ENCODE peak calls at places on chromosome 22, in seven cellular contexts. T, X, C, R, E, D and V are unnamed samples.

GRCh38 chr22:50548046-50548912 is 2.6 kb downstream of the KLHDC7B start:
- ATAC-seq in T (no peak), X (peak; percentile 56), C (peak; percentile 5), R (peak; percentile 15), E (no peak), D (peak; percentile 7), V (peak; percentile 50)

GRCh38 chr22:44493206-44493605 is 4.8 kb downstream of the RTL6 start:
- ATAC-seq in T (no peak), X (peak; percentile 39), C (no peak), R (no peak), E (no peak), D (no peak), V (no peak)

GRCh38 chr22:37726240-37726887 is 29.5 kb downstream of the TRIOBP start:
- ATAC-seq in T (no peak), X (no peak), C (peak; percentile 32), R (no peak), E (peak; percentile 34), D (peak; percentile 75), V (no peak)

GRCh38 chr22:31915499-31916065 is 28.8 kb upstream of the YWHAH start:
- ATAC-seq in T (no peak), X (no peak), C (no peak), R (no peak), E (no peak), D (peak; percentile 28), V (no peak)

GRCh38 chr22:50293441-50294318 is 13.8 kb downstream of the PLXNB2 start:
- ATAC-seq in T (peak; percentile 90), X (no peak), C (peak; percentile 89), R (peak; percentile 54), E (peak; percentile 75), D (peak; percentile 33), V (peak; percentile 30)

GRCh38 chr22:26983311-26983710 is 325.9 kb downstream of the MIAT start:
- ATAC-seq in T (no peak), X (no peak), C (no peak), R (no peak), E (no peak), D (no peak), V (no peak)

GRCh38 chr22:20111689-20112622 is 3.9 kb upstream of the RANBP1 start:
- ATAC-seq in T (no peak), X (peak; percentile 7), C (no peak), R (no peak), E (no peak), D (no peak), V (no peak)

GRCh38 chr22:44596726-44597125 is 98.7 kb upstream of the RTL6 start:
- ATAC-seq in T (no peak), X (no peak), C (no peak), R (no peak), E (no peak), D (no peak), V (no peak)

GRCh38 chr22:38030311-38031133 is 26.7 kb upstream of the PICK1 start:
- ATAC-seq in T (no peak), X (no peak), C (no peak), R (no peak), E (no peak), D (no peak), V (no peak)

GRCh38 chr22:29917052-29917902 is 34.3 kb downstream of the MTMR3 start:
- ATAC-seq in T (peak; percentile 72), X (no peak), C (no peak), R (peak; percentile 88), E (peak; percentile 75), D (no peak), V (no peak)

GRCh38 chr22:37906364-37907008 is 389 bp downstream of the MICALL1 start:
- ATAC-seq in T (peak; percentile 24), X (peak; percentile 29), C (peak; percentile 2), R (peak; percentile 9), E (peak; percentile 6), D (peak; percentile 53), V (peak; percentile 39)

GRCh38 chr22:24441406-24442351 is 14.3 kb downstream of the ADORA2A start:
- ATAC-seq in T (no peak), X (no peak), C (no peak), R (peak; percentile 58), E (peak; percentile 34), D (no peak), V (no peak)

GRCh38 chr22:33347002-33347401 is 288.8 kb upstream of the SYN3 start:
- ATAC-seq in T (no peak), X (no peak), C (peak; percentile 21), R (no peak), E (no peak), D (no peak), V (no peak)

GRCh38 chr22:31969789-31970489 is 25.6 kb downstream of the YWHAH start:
- ATAC-seq in T (peak; percentile 73), X (peak; percentile 85), C (peak; percentile 91), R (peak; percentile 86), E (peak; percentile 83), D (peak; percentile 88), V (peak; percentile 82)

GRCh38 chr22:46815896-46816721 is 53.7 kb downstream of the TBC1D22A start:
- ATAC-seq in T (peak; percentile 53), X (no peak), C (peak; percentile 63), R (no peak), E (peak; percentile 63), D (no peak), V (peak; percentile 51)

GRCh38 chr22:49235463-49236300 is 592.0 kb downstream of the BRD1 start:
- ATAC-seq in T (no peak), X (no peak), C (no peak), R (no peak), E (no peak), D (no peak), V (no peak)

GRCh38 chr22:28759861-28760560 is 12.5 kb upstream of the CCDC117 start:
- ATAC-seq in T (no peak), X (no peak), C (no peak), R (no peak), E (no peak), D (peak; percentile 69), V (no peak)

GRCh38 chr22:35972559-35972958 is 56.1 kb downstream of the RBFOX2 start:
- ATAC-seq in T (no peak), X (no peak), C (no peak), R (no peak), E (no peak), D (no peak), V (no peak)

GRCh38 chr22:44661659-44662569 is 40.1 kb upstream of the PRR5 start:
- ATAC-seq in T (no peak), X (no peak), C (no peak), R (no peak), E (no peak), D (no peak), V (no peak)

GRCh38 chr22:39746600-39747262 is 146.8 kb downstream of the ENTHD1 start:
- ATAC-seq in T (no peak), X (peak; percentile 53), C (no peak), R (no peak), E (no peak), D (no peak), V (peak; percentile 19)